ENCODE peak calls at places on chromosomes 3 and 15, in six cellular contexts. V, F, L, I, X and W are unnamed samples.

GRCh38 chr3:190375250-190375649 is 12.7 kb upstream of the CLDN16 start:
- DNase-seq in X (no peak), V (no peak), F (no peak), L (no peak), I (no peak), W (no peak)

GRCh38 chr3:65196663-65197062 is 508.9 kb upstream of the ADAMTS9 start:
- DNase-seq in X (peak; percentile 22), V (no peak), F (no peak), I (no peak), L (no peak), W (no peak)

GRCh38 chr3:157590273-157590672 is 87.1 kb upstream of the VEPH1 start:
- DNase-seq in V (no peak), X (no peak), I (no peak), L (no peak), F (no peak), W (no peak)

GRCh38 chr15:90086868-90087268 is 15.4 kb downstream of the IDH2 start:
- DNase-seq in L (no peak), F (peak; percentile 66), I (peak; percentile 55), V (no peak), X (peak; percentile 29), W (no peak)

GRCh38 chr3:89358281-89358680 is 250.9 kb downstream of the EPHA3 start:
- DNase-seq in F (no peak), L (no peak), I (no peak), X (no peak), V (no peak), W (no peak)

GRCh38 chr15:74777769-74778598 is 3.9 kb upstream of the CSK start:
- DNase-seq in V (no peak), I (no peak), L (no peak), X (no peak), F (no peak), W (no peak)

GRCh38 chr15:69810441-69811071 is 287.2 kb downstream of the TLE3 start:
- DNase-seq in L (no peak), V (no peak), X (no peak), I (no peak), F (no peak), W (no peak)

GRCh38 chr15:93030430-93031102 is 58.4 kb downstream of the RGMA start:
- DNase-seq in X (peak; percentile 64), I (peak; percentile 73), V (peak; percentile 54), L (peak; percentile 44), F (peak; percentile 70), W (peak; percentile 71)

GRCh38 chr3:23665741-23666140 is 140.0 kb upstream of the UBE2E1 start:
- DNase-seq in I (no peak), L (no peak), X (no peak), F (no peak), V (no peak), W (no peak)

GRCh38 chr15:74531144-74531811 is 9.7 kb upstream of the ARID3B start:
- DNase-seq in I (no peak), F (no peak), V (no peak), X (peak; percentile 70), L (no peak), W (no peak)